ENCODE peak calls at places on chromosomes 6 and 20, in ten cellular contexts. R, G, C, Z, W, L, N, V, O and P are unnamed samples.

GRCh38 chr6:22882581-22882980 is 313.2 kb downstream of the HDGFL1 start:
- DNase-seq in R (no peak), G (peak; percentile 5), C (no peak), Z (no peak), W (no peak), L (no peak), N (no peak), V (no peak), O (no peak), P (no peak)

GRCh38 chr20:20571068-20571780 is 141.2 kb downstream of the RALGAPA2 start:
- DNase-seq in R (no peak), G (no peak), C (no peak), Z (no peak), W (no peak), L (no peak), N (no peak), V (no peak), O (no peak), P (no peak)

GRCh38 chr20:2867081-2867860 is 6.0 kb upstream of the PTPRA start:
- DNase-seq in R (no peak), G (no peak), C (peak; percentile 39), Z (no peak), W (no peak), L (no peak), N (no peak), V (no peak), O (no peak), P (no peak)

GRCh38 chr6:4727671-4728435 is 48.4 kb upstream of the CDYL start:
- DNase-seq in R (no peak), G (peak; percentile 8), C (peak; percentile 40), Z (no peak), W (no peak), L (peak; percentile 33), N (no peak), V (no peak), O (peak; percentile 66), P (peak; percentile 76)

GRCh38 chr6:142013875-142014495 is 118.7 kb upstream of the GJE1 start:
- DNase-seq in R (no peak), G (no peak), C (no peak), Z (no peak), W (peak; percentile 50), L (no peak), N (no peak), V (no peak), O (no peak), P (no peak)

GRCh38 chr6:148517518-148517917 is 174.9 kb downstream of the SASH1 start:
- DNase-seq in R (no peak), G (no peak), C (no peak), Z (no peak), W (no peak), L (no peak), N (no peak), V (no peak), O (no peak), P (no peak)

GRCh38 chr6:30490031-30490876 is 945 bp downstream of the HLA-E start:
- DNase-seq in R (peak; percentile 55), G (peak; percentile 74), C (peak; percentile 38), Z (no peak), W (peak; percentile 78), L (peak; percentile 84), N (no peak), V (peak; percentile 80), O (no peak), P (peak; percentile 75)

GRCh38 chr6:155273438-155273837 is 9.6 kb downstream of the CLDN20 start:
- DNase-seq in R (peak; percentile 97), G (peak; percentile 88), C (no peak), Z (no peak), W (peak; percentile 93), L (no peak), N (peak; percentile 38), V (no peak), O (no peak), P (no peak)

GRCh38 chr6:48426636-48427035 is 315.6 kb upstream of the PTCHD4 start:
- DNase-seq in R (peak; percentile 95), G (peak; percentile 87), C (no peak), Z (no peak), W (peak; percentile 91), L (no peak), N (no peak), V (no peak), O (no peak), P (no peak)

GRCh38 chr6:110355727-110356126 is 2.4 kb downstream of the METTL24 start:
- DNase-seq in R (no peak), G (no peak), C (no peak), Z (no peak), W (no peak), L (no peak), N (no peak), V (no peak), O (no peak), P (no peak)

GRCh38 chr6:157830354-157831017 is 7.4 kb downstream of the SNX9 start:
- DNase-seq in R (no peak), G (no peak), C (no peak), Z (no peak), W (no peak), L (no peak), N (peak; percentile 70), V (no peak), O (no peak), P (no peak)

GRCh38 chr6:110874880-110875547 is 429 bp downstream of the AMD1 start:
- DNase-seq in R (no peak), G (no peak), C (no peak), Z (no peak), W (peak; percentile 45), L (peak; percentile 67), N (no peak), V (peak; percentile 41), O (no peak), P (peak; percentile 43)

GRCh38 chr20:45611054-45611453 is 18.5 kb upstream of the WFDC10A start:
- DNase-seq in R (peak; percentile 85), G (peak; percentile 43), C (peak; percentile 20), Z (no peak), W (peak; percentile 85), L (no peak), N (no peak), V (no peak), O (peak; percentile 49), P (no peak)

GRCh38 chr20:17793986-17794385 is 94.2 kb downstream of the BANF2 start:
- DNase-seq in R (no peak), G (no peak), C (no peak), Z (no peak), W (no peak), L (no peak), N (no peak), V (no peak), O (no peak), P (no peak)

GRCh38 chr6:36753671-36754485 is 56.3 kb downstream of the RAB44 start:
- DNase-seq in R (no peak), G (no peak), C (no peak), Z (no peak), W (peak; percentile 88), L (peak; percentile 53), N (no peak), V (no peak), O (no peak), P (no peak)

GRCh38 chr6:161233986-161234620 is 39.8 kb downstream of the AGPAT4 start:
- DNase-seq in R (peak; percentile 97), G (peak; percentile 94), C (no peak), Z (no peak), W (peak; percentile 91), L (no peak), N (peak; percentile 31), V (no peak), O (no peak), P (no peak)